ENCODE peak calls at places on chromosomes 11 and 22, in four cellular contexts. One of them, this sample, is unnamed.

GRCh38 chr11:108825381-108825780 is 160.5 kb downstream of the DDX10 start:
- DNase-seq in K562: no peak
- DNase-seq in HepG2: no peak
- DNase-seq in H1: no peak
- DNase-seq in this sample: no peak

GRCh38 chr11:77776455-77776854 is 44.1 kb downstream of the RSF1 start:
- DNase-seq in K562: peak
- DNase-seq in HepG2: peak
- DNase-seq in H1: no peak
- DNase-seq in this sample: peak

GRCh38 chr22:28442264-28442950 is 237.2 kb downstream of the TTC28 start:
- DNase-seq in K562: peak
- DNase-seq in HepG2: peak
- DNase-seq in H1: peak
- DNase-seq in this sample: no peak

GRCh38 chr11:114197799-114198500 is 98.2 kb upstream of the NNMT start:
- DNase-seq in K562: no peak
- DNase-seq in HepG2: no peak
- DNase-seq in H1: no peak
- DNase-seq in this sample: no peak

GRCh38 chr11:57659669-57660068 is 2.1 kb downstream of the CLP1 start:
- DNase-seq in K562: no peak
- DNase-seq in HepG2: no peak
- DNase-seq in H1: no peak
- DNase-seq in this sample: no peak

GRCh38 chr11:107691003-107691402 is 20.9 kb downstream of the SLN start:
- DNase-seq in K562: no peak
- DNase-seq in HepG2: no peak
- DNase-seq in H1: no peak
- DNase-seq in this sample: no peak

GRCh38 chr11:120170741-120171261 is 32.9 kb upstream of the TRIM29 start:
- DNase-seq in K562: no peak
- DNase-seq in HepG2: no peak
- DNase-seq in H1: peak
- DNase-seq in this sample: no peak

GRCh38 chr22:20795014-20795413 is 21.1 kb downstream of the SERPIND1 start:
- DNase-seq in K562: no peak
- DNase-seq in HepG2: no peak
- DNase-seq in H1: no peak
- DNase-seq in this sample: no peak

GRCh38 chr11:66224226-66224850 is 44.1 kb upstream of the RAB1B start:
- DNase-seq in K562: no peak
- DNase-seq in HepG2: no peak
- DNase-seq in H1: no peak
- DNase-seq in this sample: no peak

GRCh38 chr11:9825315-9825714 is 161.4 kb downstream of the SWAP70 start:
- DNase-seq in K562: no peak
- DNase-seq in HepG2: no peak
- DNase-seq in H1: no peak
- DNase-seq in this sample: no peak

GRCh38 chr11:103525069-103525468 is 415.8 kb downstream of the DYNC2H1 start:
- DNase-seq in K562: no peak
- DNase-seq in HepG2: no peak
- DNase-seq in H1: no peak
- DNase-seq in this sample: no peak

GRCh38 chr11:116384407-116384806 is 388.4 kb downstream of the BUD13 start:
- DNase-seq in K562: no peak
- DNase-seq in HepG2: no peak
- DNase-seq in H1: no peak
- DNase-seq in this sample: no peak

GRCh38 chr11:119995730-119996491 is 142.0 kb downstream of the TRIM29 start:
- DNase-seq in K562: no peak
- DNase-seq in HepG2: no peak
- DNase-seq in H1: no peak
- DNase-seq in this sample: no peak

GRCh38 chr11:47071341-47071740 is 105.3 kb downstream of the ARFGAP2 start:
- DNase-seq in K562: no peak
- DNase-seq in HepG2: no peak
- DNase-seq in H1: no peak
- DNase-seq in this sample: no peak

GRCh38 chr11:46342237-46342636 is 5.0 kb upstream of the DGKZ start:
- DNase-seq in K562: no peak
- DNase-seq in HepG2: no peak
- DNase-seq in H1: no peak
- DNase-seq in this sample: no peak

GRCh38 chr22:37971475-37972434 is 12.6 kb downstream of the SOX10 start:
- DNase-seq in K562: no peak
- DNase-seq in HepG2: no peak
- DNase-seq in H1: peak
- DNase-seq in this sample: no peak

GRCh38 chr11:33194455-33194854 is 33.2 kb upstream of the CSTF3 start:
- DNase-seq in K562: no peak
- DNase-seq in HepG2: no peak
- DNase-seq in H1: no peak
- DNase-seq in this sample: no peak

GRCh38 chr22:37103696-37104452 is 5.6 kb downstream of the TMPRSS6 start:
- DNase-seq in K562: no peak
- DNase-seq in HepG2: no peak
- DNase-seq in H1: no peak
- DNase-seq in this sample: no peak

GRCh38 chr22:33922268-33922667 is 2.0 kb upstream of the LARGE1 start:
- DNase-seq in K562: no peak
- DNase-seq in HepG2: peak
- DNase-seq in H1: no peak
- DNase-seq in this sample: no peak

GRCh38 chr22:38398609-38399401 is 56.2 kb downstream of the KCNJ4 start:
- DNase-seq in K562: peak
- DNase-seq in HepG2: peak
- DNase-seq in H1: peak
- DNase-seq in this sample: peak

GRCh38 chr22:24155597-24156145 is 25.6 kb upstream of the SUSD2 start:
- DNase-seq in K562: no peak
- DNase-seq in HepG2: peak
- DNase-seq in H1: peak
- DNase-seq in this sample: peak

GRCh38 chr11:120040136-120040840 is 97.6 kb downstream of the TRIM29 start:
- DNase-seq in K562: no peak
- DNase-seq in HepG2: no peak
- DNase-seq in H1: peak
- DNase-seq in this sample: no peak

GRCh38 chr11:67146516-67147226 is 27.6 kb downstream of the KDM2A start:
- DNase-seq in K562: no peak
- DNase-seq in HepG2: no peak
- DNase-seq in H1: no peak
- DNase-seq in this sample: no peak

GRCh38 chr11:29328961-29329441 is 687.8 kb downstream of the KCNA4 start:
- DNase-seq in K562: peak
- DNase-seq in HepG2: peak
- DNase-seq in H1: no peak
- DNase-seq in this sample: peak

GRCh38 chr11:68988486-68988885 is 7.7 kb upstream of the MRGPRD start:
- DNase-seq in K562: no peak
- DNase-seq in HepG2: no peak
- DNase-seq in H1: no peak
- DNase-seq in this sample: no peak

GRCh38 chr22:23763579-23764331 is 965 bp downstream of the C22orf15 start:
- DNase-seq in K562: no peak
- DNase-seq in HepG2: no peak
- DNase-seq in H1: peak
- DNase-seq in this sample: no peak

GRCh38 chr11:89495951-89496350 is 4.8 kb upstream of the NOX4 start:
- DNase-seq in K562: no peak
- DNase-seq in HepG2: no peak
- DNase-seq in H1: no peak
- DNase-seq in this sample: no peak

GRCh38 chr11:13068211-13068610 is 59.1 kb downstream of the RASSF10 start:
- DNase-seq in K562: no peak
- DNase-seq in HepG2: no peak
- DNase-seq in H1: no peak
- DNase-seq in this sample: no peak

GRCh38 chr11:106466441-106467190 is 389.2 kb downstream of the AASDHPPT start:
- DNase-seq in K562: no peak
- DNase-seq in HepG2: peak
- DNase-seq in H1: no peak
- DNase-seq in this sample: no peak

GRCh38 chr11:119560961-119561360 is 138.0 kb upstream of the THY1 start:
- DNase-seq in K562: no peak
- DNase-seq in HepG2: no peak
- DNase-seq in H1: no peak
- DNase-seq in this sample: no peak

GRCh38 chr22:29152381-29153138 is 53.1 kb upstream of the EMID1 start:
- DNase-seq in K562: peak
- DNase-seq in HepG2: no peak
- DNase-seq in H1: no peak
- DNase-seq in this sample: no peak

GRCh38 chr11:76613901-76614300 is 56.6 kb downstream of the LRRC32 start:
- DNase-seq in K562: no peak
- DNase-seq in HepG2: no peak
- DNase-seq in H1: no peak
- DNase-seq in this sample: no peak

GRCh38 chr11:76615950-76616349 is 54.6 kb downstream of the LRRC32 start:
- DNase-seq in K562: no peak
- DNase-seq in HepG2: no peak
- DNase-seq in H1: no peak
- DNase-seq in this sample: no peak

GRCh38 chr11:76616676-76617552 is 53.6 kb downstream of the LRRC32 start:
- DNase-seq in K562: no peak
- DNase-seq in HepG2: no peak
- DNase-seq in H1: no peak
- DNase-seq in this sample: no peak

GRCh38 chr11:76612226-76612625 is 58.3 kb downstream of the LRRC32 start:
- DNase-seq in K562: no peak
- DNase-seq in HepG2: no peak
- DNase-seq in H1: no peak
- DNase-seq in this sample: no peak

GRCh38 chr11:76614471-76615183 is 55.9 kb downstream of the LRRC32 start:
- DNase-seq in K562: no peak
- DNase-seq in HepG2: no peak
- DNase-seq in H1: no peak
- DNase-seq in this sample: no peak
- TF ChIP-seq CHD2 in K562: no peak
- TF ChIP-seq CHD2 in HepG2: no peak
- TF ChIP-seq CHD2 in H1: no peak
- TF ChIP-seq CHD2 in this sample: no peak

GRCh38 chr11:74557526-74557925 is 34.9 kb upstream of the POLD3 start:
- DNase-seq in K562: no peak
- DNase-seq in HepG2: no peak
- DNase-seq in H1: no peak
- DNase-seq in this sample: no peak

GRCh38 chr11:74559934-74560309 is 32.5 kb upstream of the POLD3 start:
- DNase-seq in K562: no peak
- DNase-seq in HepG2: no peak
- DNase-seq in H1: no peak
- DNase-seq in this sample: peak

GRCh38 chr11:74559110-74559933 is 33.1 kb upstream of the POLD3 start:
- DNase-seq in K562: no peak
- DNase-seq in HepG2: peak
- DNase-seq in H1: no peak
- DNase-seq in this sample: no peak
- TF ChIP-seq MAFK in K562: no peak
- TF ChIP-seq MAFK in HepG2: no peak
- TF ChIP-seq MAFK in H1: no peak
- TF ChIP-seq MAFK in this sample: no peak

GRCh38 chr11:20070459-20070858 is 89.8 kb downstream of the DBX1 start:
- DNase-seq in K562: no peak
- DNase-seq in HepG2: peak
- DNase-seq in H1: no peak
- DNase-seq in this sample: no peak
- TF ChIP-seq KDM1A in K562: no peak
- TF ChIP-seq KDM1A in HepG2: no peak
- TF ChIP-seq KDM1A in H1: no peak
- TF ChIP-seq KDM1A in this sample: no peak

DNA sequence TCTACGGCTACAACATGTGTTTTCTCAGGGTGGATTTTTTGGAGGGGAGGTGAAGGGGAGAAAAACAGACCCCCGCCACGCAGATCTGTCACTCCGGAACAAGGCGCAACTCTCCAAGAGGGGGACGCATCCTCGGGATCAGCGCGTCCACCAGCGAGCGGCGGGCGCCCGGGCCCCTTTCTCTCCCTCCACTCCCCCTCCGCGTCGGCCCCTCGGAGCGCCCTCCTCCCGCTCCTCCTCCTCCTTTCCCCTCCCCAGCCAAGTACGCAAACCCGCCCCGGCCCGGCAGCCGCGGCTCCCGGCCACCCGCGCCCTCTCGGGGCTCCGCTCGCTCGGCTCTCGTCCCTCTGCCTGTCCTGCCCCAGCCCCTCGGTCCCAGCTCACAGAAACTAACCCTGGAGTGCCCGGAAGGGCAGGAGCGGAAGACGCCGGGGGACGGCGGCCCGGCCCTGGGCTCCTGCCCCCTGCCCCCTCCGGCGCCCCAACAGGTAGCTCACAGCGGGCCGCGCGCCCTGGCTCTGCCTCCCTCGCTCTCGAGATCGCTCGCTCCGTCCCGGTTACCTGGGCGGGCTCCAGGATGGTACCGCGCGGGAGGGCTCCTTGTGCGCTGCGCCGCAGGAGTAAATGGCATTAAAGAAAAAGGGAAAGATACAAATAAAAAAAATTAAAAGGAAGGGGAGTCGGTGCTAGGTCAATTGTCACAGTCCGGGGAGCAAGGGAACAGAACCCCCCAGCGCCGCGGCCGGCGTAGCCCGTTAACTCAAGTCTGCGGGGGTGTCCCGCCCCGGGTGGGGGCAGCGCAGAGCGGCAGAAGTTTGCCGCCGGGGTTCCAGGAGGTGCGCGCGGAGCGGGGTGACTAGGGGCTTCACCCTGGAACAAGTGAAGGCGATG is 131.4 kb upstream of the C11orf58 start:
- DNase-seq in K562: peak
- DNase-seq in HepG2: no peak
- DNase-seq in H1: peak
- DNase-seq in this sample: no peak
- TF ChIP-seq CHD2 in K562: no peak
- TF ChIP-seq CHD2 in HepG2: no peak
- TF ChIP-seq CHD2 in H1: no peak
- TF ChIP-seq CHD2 in this sample: no peak

DNA sequence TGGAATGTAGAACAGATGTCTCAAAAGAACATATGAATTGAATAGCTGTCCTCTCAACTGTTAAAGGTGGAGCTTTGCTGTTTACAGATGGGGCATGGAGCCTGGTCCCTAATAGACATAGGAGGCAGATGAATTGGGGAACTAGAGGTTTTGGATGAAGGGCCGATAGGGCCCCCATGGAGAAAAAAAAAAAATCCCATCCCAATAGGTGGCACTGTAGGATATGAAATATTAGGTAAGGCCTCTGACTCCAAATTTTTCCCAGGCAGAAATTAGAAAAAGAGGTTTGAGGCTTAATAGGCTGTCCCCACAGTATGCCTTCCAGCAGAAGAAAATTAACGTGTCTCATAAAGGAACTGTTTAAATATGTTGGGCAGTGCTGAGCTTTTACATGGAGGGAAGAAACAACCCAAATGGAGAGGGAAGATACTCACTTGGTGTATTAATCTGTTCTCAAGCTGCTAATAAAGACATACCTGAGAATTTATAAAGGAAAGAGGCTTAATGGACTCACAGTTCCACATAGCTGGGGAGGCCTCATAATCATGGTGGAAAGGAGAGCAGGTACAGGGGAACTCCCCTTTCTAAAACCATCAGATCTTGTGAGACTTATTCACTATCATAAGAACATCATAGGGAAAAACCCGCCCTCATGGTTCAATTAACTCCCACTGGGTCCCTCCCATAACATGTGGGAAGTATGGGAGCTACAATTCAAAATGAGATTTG is 30.1 kb upstream of the TMEM45B start:
- DNase-seq in K562: peak
- DNase-seq in HepG2: peak
- DNase-seq in H1: no peak
- DNase-seq in this sample: no peak
- TF ChIP-seq MAFK in K562: no peak
- TF ChIP-seq MAFK in HepG2: no peak
- TF ChIP-seq MAFK in H1: no peak
- TF ChIP-seq MAFK in this sample: no peak

This sample was measured in A549.